ENCODE peak calls at places on chromosomes 3 and 15, in six cellular contexts. One of them, this sample, is unnamed.

GRCh38 chr3:184543256-184543655 is 18.3 kb upstream of the EPHB3 start:
- DNase-seq in PC-3: no peak
- DNase-seq in H9: peak
- DNase-seq in colonic mucosa: no peak
- DNase-seq in SK-N-SH: no peak
- DNase-seq in fibroblast of lung: no peak
- DNase-seq in this sample: no peak

GRCh38 chr3:10371167-10371566 is 50.3 kb upstream of the SEC13 start:
- DNase-seq in colonic mucosa: no peak
- DNase-seq in SK-N-SH: no peak
- DNase-seq in PC-3: no peak
- DNase-seq in H9: no peak
- DNase-seq in fibroblast of lung: peak
- DNase-seq in this sample: no peak

GRCh38 chr3:59480486-59480995 is 430.7 kb upstream of the CFAP20DC start:
- DNase-seq in fibroblast of lung: peak
- DNase-seq in colonic mucosa: no peak
- DNase-seq in SK-N-SH: no peak
- DNase-seq in H9: no peak
- DNase-seq in PC-3: peak
- DNase-seq in this sample: peak

GRCh38 chr3:23301817-23302216 is 98.7 kb downstream of the UBE2E2 start:
- DNase-seq in fibroblast of lung: no peak
- DNase-seq in SK-N-SH: no peak
- DNase-seq in colonic mucosa: no peak
- DNase-seq in PC-3: no peak
- DNase-seq in H9: no peak
- DNase-seq in this sample: no peak

GRCh38 chr15:36479200-36479896 is 100.1 kb upstream of the CDIN1 start:
- DNase-seq in SK-N-SH: no peak
- DNase-seq in H9: no peak
- DNase-seq in PC-3: no peak
- DNase-seq in fibroblast of lung: peak
- DNase-seq in colonic mucosa: no peak
- DNase-seq in this sample: no peak

GRCh38 chr15:52256930-52257733 is 38.5 kb downstream of the MYO5C start:
- DNase-seq in SK-N-SH: no peak
- DNase-seq in PC-3: no peak
- DNase-seq in H9: no peak
- DNase-seq in colonic mucosa: no peak
- DNase-seq in fibroblast of lung: no peak
- DNase-seq in this sample: peak

GRCh38 chr15:70142322-70143191 is 44.8 kb upstream of the TLE3 start:
- DNase-seq in H9: no peak
- DNase-seq in PC-3: peak
- DNase-seq in colonic mucosa: no peak
- DNase-seq in fibroblast of lung: peak
- DNase-seq in SK-N-SH: no peak
- DNase-seq in this sample: no peak

GRCh38 chr15:89206908-89207331 is 14.5 kb downstream of the RLBP1 start:
- DNase-seq in H9: peak
- DNase-seq in SK-N-SH: peak
- DNase-seq in fibroblast of lung: peak
- DNase-seq in colonic mucosa: peak
- DNase-seq in PC-3: peak
- DNase-seq in this sample: peak

GRCh38 chr15:93417156-93418077 is 328.4 kb upstream of the RGMA start:
- DNase-seq in PC-3: no peak
- DNase-seq in H9: no peak
- DNase-seq in SK-N-SH: no peak
- DNase-seq in colonic mucosa: no peak
- DNase-seq in fibroblast of lung: no peak
- DNase-seq in this sample: no peak

GRCh38 chr3:117486709-117487394 is 777.3 kb downstream of the TUSC7 start:
- DNase-seq in SK-N-SH: peak
- DNase-seq in H9: no peak
- DNase-seq in colonic mucosa: no peak
- DNase-seq in fibroblast of lung: no peak
- DNase-seq in PC-3: no peak
- DNase-seq in this sample: no peak

GRCh38 chr15:57505056-57505713 is 86.5 kb upstream of the MYZAP start:
- DNase-seq in SK-N-SH: no peak
- DNase-seq in H9: no peak
- DNase-seq in fibroblast of lung: peak
- DNase-seq in PC-3: peak
- DNase-seq in colonic mucosa: peak
- DNase-seq in this sample: no peak

GRCh38 chr3:141448606-141449216 is 38.1 kb upstream of the RASA2 start:
- DNase-seq in SK-N-SH: peak
- DNase-seq in fibroblast of lung: peak
- DNase-seq in colonic mucosa: no peak
- DNase-seq in H9: no peak
- DNase-seq in PC-3: no peak
- DNase-seq in this sample: peak

GRCh38 chr3:29406433-29406832 is 125.6 kb downstream of the RBMS3 start:
- DNase-seq in fibroblast of lung: no peak
- DNase-seq in H9: no peak
- DNase-seq in colonic mucosa: no peak
- DNase-seq in PC-3: no peak
- DNase-seq in SK-N-SH: no peak
- DNase-seq in this sample: peak

GRCh38 chr15:87871738-87872315 is 384.7 kb downstream of the NTRK3 start:
- DNase-seq in PC-3: no peak
- DNase-seq in colonic mucosa: no peak
- DNase-seq in SK-N-SH: no peak
- DNase-seq in fibroblast of lung: peak
- DNase-seq in H9: no peak
- DNase-seq in this sample: no peak

GRCh38 chr3:10189557-10190374 is 25.0 kb downstream of the IRAK2 start:
- DNase-seq in PC-3: peak
- DNase-seq in fibroblast of lung: peak
- DNase-seq in colonic mucosa: peak
- DNase-seq in SK-N-SH: peak
- DNase-seq in H9: no peak
- DNase-seq in this sample: peak

GRCh38 chr3:197597335-197597734 is 41.6 kb upstream of the BDH1 start:
- DNase-seq in colonic mucosa: peak
- DNase-seq in SK-N-SH: no peak
- DNase-seq in H9: no peak
- DNase-seq in PC-3: no peak
- DNase-seq in fibroblast of lung: no peak
- DNase-seq in this sample: no peak

GRCh38 chr3:8441969-8442559 is 59.6 kb upstream of the LMCD1 start:
- DNase-seq in H9: peak
- DNase-seq in SK-N-SH: peak
- DNase-seq in PC-3: peak
- DNase-seq in colonic mucosa: peak
- DNase-seq in fibroblast of lung: peak
- DNase-seq in this sample: peak

GRCh38 chr3:37800022-37800493 is 61.6 kb upstream of the CTDSPL start:
- DNase-seq in PC-3: no peak
- DNase-seq in colonic mucosa: no peak
- DNase-seq in fibroblast of lung: peak
- DNase-seq in H9: no peak
- DNase-seq in SK-N-SH: no peak
- DNase-seq in this sample: no peak

GRCh38 chr3:23807161-23808015 is 1.6 kb downstream of the UBE2E1 start:
- DNase-seq in H9: no peak
- DNase-seq in fibroblast of lung: peak
- DNase-seq in colonic mucosa: peak
- DNase-seq in PC-3: peak
- DNase-seq in SK-N-SH: no peak
- DNase-seq in this sample: peak

GRCh38 chr15:70245932-70246622 is 148.4 kb upstream of the TLE3 start:
- DNase-seq in H9: no peak
- DNase-seq in SK-N-SH: no peak
- DNase-seq in fibroblast of lung: peak
- DNase-seq in PC-3: peak
- DNase-seq in colonic mucosa: no peak
- DNase-seq in this sample: peak

GRCh38 chr15:69760263-69760855 is 307.7 kb downstream of the RPLP1 start:
- DNase-seq in fibroblast of lung: peak
- DNase-seq in PC-3: no peak
- DNase-seq in H9: no peak
- DNase-seq in colonic mucosa: no peak
- DNase-seq in SK-N-SH: no peak
- DNase-seq in this sample: peak

GRCh38 chr3:8550619-8551018 is 49.0 kb downstream of the LMCD1 start:
- DNase-seq in PC-3: no peak
- DNase-seq in H9: no peak
- DNase-seq in colonic mucosa: no peak
- DNase-seq in fibroblast of lung: no peak
- DNase-seq in SK-N-SH: no peak
- DNase-seq in this sample: no peak

GRCh38 chr3:122094125-122094524 is 39.0 kb downstream of the CD86 start:
- DNase-seq in PC-3: no peak
- DNase-seq in SK-N-SH: no peak
- DNase-seq in fibroblast of lung: no peak
- DNase-seq in colonic mucosa: no peak
- DNase-seq in H9: no peak
- DNase-seq in this sample: no peak

GRCh38 chr3:71355037-71355436 is 228.5 kb downstream of the FOXP1 start:
- DNase-seq in PC-3: no peak
- DNase-seq in colonic mucosa: no peak
- DNase-seq in SK-N-SH: no peak
- DNase-seq in H9: no peak
- DNase-seq in fibroblast of lung: no peak
- DNase-seq in this sample: no peak

GRCh38 chr3:61521229-61521628 is 40.1 kb upstream of the PTPRG start:
- DNase-seq in PC-3: no peak
- DNase-seq in H9: peak
- DNase-seq in colonic mucosa: no peak
- DNase-seq in fibroblast of lung: no peak
- DNase-seq in SK-N-SH: no peak
- DNase-seq in this sample: no peak

GRCh38 chr3:58521917-58522680 is 14.9 kb downstream of the ACOX2 start:
- DNase-seq in fibroblast of lung: no peak
- DNase-seq in SK-N-SH: no peak
- DNase-seq in H9: no peak
- DNase-seq in PC-3: no peak
- DNase-seq in colonic mucosa: no peak
- DNase-seq in this sample: no peak

DNA sequence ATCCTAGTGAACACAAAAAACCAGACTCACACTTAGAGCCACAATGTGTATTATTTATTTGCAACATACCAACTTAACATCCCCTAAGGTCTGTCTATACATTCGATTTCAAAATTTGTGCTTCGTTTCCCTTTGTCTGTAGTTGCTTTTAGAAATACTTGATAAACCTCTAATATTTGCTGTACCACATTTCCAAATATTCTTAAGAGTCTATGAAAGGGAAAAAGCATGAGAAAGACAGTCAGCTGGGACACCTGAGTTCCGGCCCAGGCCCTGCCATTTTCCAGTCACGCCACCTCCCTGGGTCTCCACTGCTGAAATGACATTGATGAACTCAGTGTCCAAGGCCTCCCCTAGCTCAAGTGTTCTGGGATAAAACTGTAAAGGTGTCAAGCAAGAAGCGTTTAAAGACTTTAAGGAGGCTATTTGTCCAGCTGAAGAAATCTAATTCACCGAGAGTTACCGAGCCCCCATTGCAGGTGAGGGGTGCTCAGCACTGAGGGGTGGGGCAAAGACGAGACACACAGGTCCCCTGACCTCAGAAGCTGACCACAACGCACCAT is 26.6 kb downstream of the LRRC2 start:
- DNase-seq in colonic mucosa: no peak
- DNase-seq in SK-N-SH: no peak
- DNase-seq in PC-3: no peak
- DNase-seq in fibroblast of lung: no peak
- DNase-seq in H9: no peak
- DNase-seq in this sample: no peak
- H3K9ac ChIP-seq in colonic mucosa: no peak
- H3K9ac ChIP-seq in SK-N-SH: no peak
- H3K9ac ChIP-seq in PC-3: no peak
- H3K9ac ChIP-seq in fibroblast of lung: no peak
- H3K9ac ChIP-seq in H9: no peak
- H3K9ac ChIP-seq in this sample: no peak

DNA sequence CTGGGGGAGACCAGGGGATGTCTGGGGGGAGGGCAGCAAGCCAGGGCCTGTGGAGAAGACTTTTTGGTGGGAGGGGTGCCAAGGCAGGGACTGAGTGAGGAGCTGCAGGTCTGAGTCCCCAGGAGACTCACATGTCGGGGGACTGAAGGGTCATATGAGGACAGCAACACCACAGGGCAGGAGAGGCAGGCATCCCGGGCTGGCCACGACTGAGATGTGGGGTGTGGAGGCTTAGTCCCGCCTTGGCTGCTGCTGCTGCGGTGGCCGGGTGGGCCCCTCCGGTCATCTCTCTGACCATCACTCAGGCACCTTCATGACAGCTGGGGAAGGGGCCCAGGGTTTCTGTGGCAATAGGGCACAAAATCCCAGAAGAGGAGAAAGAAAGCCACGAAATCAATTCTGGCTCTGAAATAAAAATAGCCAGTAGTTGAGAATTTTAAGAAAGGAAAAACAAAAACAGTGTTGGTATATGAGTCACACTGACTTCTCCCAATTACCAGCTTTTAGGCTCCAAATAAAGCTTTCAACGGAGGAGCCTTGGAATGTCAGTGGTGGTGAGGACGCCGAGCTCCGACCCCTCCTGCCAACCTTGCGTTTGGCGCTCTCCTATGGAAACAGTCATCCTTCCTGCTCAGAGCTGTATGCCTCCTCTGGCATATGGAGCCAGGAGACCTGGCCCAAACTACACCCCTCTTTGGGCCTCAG is 52.9 kb upstream of the ITGA11 start:
- DNase-seq in colonic mucosa: no peak
- DNase-seq in H9: no peak
- DNase-seq in fibroblast of lung: peak
- DNase-seq in PC-3: no peak
- DNase-seq in SK-N-SH: no peak
- DNase-seq in this sample: peak
- H3K9ac ChIP-seq in colonic mucosa: no peak
- H3K9ac ChIP-seq in H9: no peak
- H3K9ac ChIP-seq in fibroblast of lung: no peak
- H3K9ac ChIP-seq in PC-3: no peak
- H3K9ac ChIP-seq in SK-N-SH: no peak
- H3K9ac ChIP-seq in this sample: peak

GRCh38 chr3:14152233-14152962 is 26.0 kb downstream of the XPC start:
- DNase-seq in H9: peak
- DNase-seq in fibroblast of lung: no peak
- DNase-seq in colonic mucosa: no peak
- DNase-seq in SK-N-SH: no peak
- DNase-seq in PC-3: peak
- DNase-seq in this sample: no peak
- H3K9ac ChIP-seq in H9: no peak
- H3K9ac ChIP-seq in fibroblast of lung: no peak
- H3K9ac ChIP-seq in colonic mucosa: no peak
- H3K9ac ChIP-seq in SK-N-SH: no peak
- H3K9ac ChIP-seq in PC-3: no peak
- H3K9ac ChIP-seq in this sample: no peak

DNA sequence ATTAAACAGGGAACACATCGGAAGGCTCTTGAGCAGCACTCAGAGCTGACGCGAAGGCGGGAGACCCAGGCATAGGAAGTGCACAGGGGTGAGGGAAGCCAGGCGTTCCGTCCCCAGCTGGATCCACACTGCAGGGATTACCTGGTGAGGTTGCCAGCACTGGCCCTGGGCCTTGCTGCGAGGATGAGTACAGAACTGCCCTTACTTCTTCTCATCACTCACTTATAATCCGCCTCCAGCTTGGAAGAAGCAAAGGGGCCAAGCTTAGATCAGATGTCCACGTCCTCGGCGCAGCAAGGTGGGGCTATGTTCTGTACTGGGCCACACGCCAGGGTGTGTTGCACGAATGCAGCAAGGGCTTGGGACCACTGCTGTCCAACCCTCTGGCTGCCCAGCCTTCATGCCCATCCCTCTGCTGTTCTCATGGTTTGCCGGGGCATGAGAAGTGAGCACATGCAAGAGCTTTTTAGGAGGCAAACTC is 124.1 kb upstream of the SMAD3 start:
- DNase-seq in H9: no peak
- DNase-seq in PC-3: no peak
- DNase-seq in SK-N-SH: no peak
- DNase-seq in fibroblast of lung: no peak
- DNase-seq in colonic mucosa: no peak
- DNase-seq in this sample: no peak
- H3K9ac ChIP-seq in H9: no peak
- H3K9ac ChIP-seq in PC-3: no peak
- H3K9ac ChIP-seq in SK-N-SH: no peak
- H3K9ac ChIP-seq in fibroblast of lung: no peak
- H3K9ac ChIP-seq in colonic mucosa: no peak
- H3K9ac ChIP-seq in this sample: peak

This sample was measured in adipocyte.